ENCODE peak calls at places on chromosomes 3 and 15, in seven cellular contexts. Y, A, W, G, B, V and Z are unnamed samples. For H3K9me3, the result is how much of the 10 kb centered on the place peaks cover.

GRCh38 chr15:40929730-40930429 is 740 bp downstream of the DLL4 start:
- DNase-seq in G (no peak), A (no peak), V (no peak), W (no peak), Y (peak), B (no peak), Z (peak)

GRCh38 chr3:53551324-53551723 is 56.9 kb downstream of the CACNA1D start:
- DNase-seq in A (no peak), G (no peak), W (no peak), B (no peak), V (no peak), Y (no peak), Z (no peak)

GRCh38 chr3:24503499-24504176 is 9.0 kb upstream of the THRB start:
- DNase-seq in B (no peak), Y (no peak), W (no peak), A (no peak), V (no peak), G (no peak), Z (no peak)

GRCh38 chr3:71430941-71431552 is 152.5 kb downstream of the FOXP1 start:
- DNase-seq in W (no peak), G (no peak), B (no peak), A (no peak), V (no peak), Y (no peak), Z (no peak)

GRCh38 chr3:129504471-129505100 is 23.9 kb upstream of the RHO start:
- DNase-seq in W (no peak), B (no peak), V (no peak), G (no peak), Y (no peak), A (no peak), Z (no peak)

GRCh38 chr3:82498186-82498585 is 736.7 kb upstream of the GBE1 start:
- DNase-seq in V (no peak), Y (no peak), A (no peak), G (no peak), W (no peak), B (no peak), Z (no peak)

GRCh38 chr3:173044998-173045397 is 96.0 kb downstream of the SPATA16 start:
- DNase-seq in A (no peak), B (no peak), Y (no peak), V (no peak), G (no peak), W (no peak), Z (no peak)

GRCh38 chr3:12265558-12265957 is 23.3 kb upstream of the PPARG start:
- DNase-seq in Y (no peak), B (no peak), A (no peak), W (no peak), G (no peak), V (no peak), Z (no peak)

GRCh38 chr15:66923438-66923881 is 141.9 kb upstream of the SMAD3 start:
- DNase-seq in W (no peak), B (no peak), A (peak), G (peak), Y (peak), V (no peak), Z (peak)

GRCh38 chr3:152071924-152072323 is 196.8 kb upstream of the MBNL1 start:
- DNase-seq in A (no peak), G (no peak), W (no peak), B (no peak), V (no peak), Y (no peak), Z (no peak)

GRCh38 chr3:99901200-99901926 is 83.7 kb downstream of the CMSS1 start:
- DNase-seq in W (no peak), Y (no peak), B (no peak), A (no peak), G (no peak), V (peak), Z (no peak)

GRCh38 chr15:99181544-99181943 is 67.8 kb downstream of the TTC23 start:
- DNase-seq in V (no peak), G (peak), Y (no peak), B (no peak), A (no peak), W (no peak), Z (peak)

GRCh38 chr15:98160236-98160635 is 199.7 kb downstream of the ARRDC4 start:
- DNase-seq in W (peak), B (no peak), G (no peak), V (no peak), Y (no peak), A (no peak), Z (no peak)

GRCh38 chr3:101279765-101280385 is 40.5 kb downstream of the IMPG2 start:
- DNase-seq in V (no peak), A (no peak), G (no peak), W (no peak), B (no peak), Y (no peak), Z (no peak)

GRCh38 chr3:192819001-192819569 is 91.7 kb upstream of the FGF12 start:
- DNase-seq in W (no peak), G (no peak), B (peak), V (no peak), Y (no peak), A (peak), Z (no peak)

GRCh38 chr3:194259982-194260856 is 90.9 kb downstream of the CPN2 start:
- DNase-seq in V (no peak), G (no peak), A (no peak), W (no peak), B (no peak), Y (no peak), Z (no peak)

GRCh38 chr15:32979710-32980109 is 214.8 kb downstream of the FMN1 start:
- DNase-seq in Y (no peak), W (no peak), V (no peak), A (no peak), B (no peak), G (no peak), Z (no peak)

GRCh38 chr3:112481342-112481870 is 17.9 kb downstream of the BTLA start:
- DNase-seq in A (no peak), V (no peak), Y (no peak), W (no peak), G (no peak), B (no peak), Z (no peak)

GRCh38 chr15:94259121-94259776 is 27.9 kb downstream of the MCTP2 start:
- DNase-seq in W (no peak), B (no peak), A (no peak), Y (no peak), G (no peak), V (no peak), Z (no peak)

GRCh38 chr3:13574798-13575451 is 26.0 kb downstream of the FBLN2 start:
- DNase-seq in G (peak), B (no peak), Y (no peak), A (no peak), V (no peak), W (no peak), Z (peak)

GRCh38 chr3:133268772-133269171 is 131.1 kb upstream of the BFSP2 start:
- DNase-seq in W (no peak), V (no peak), Y (no peak), G (no peak), B (no peak), A (no peak), Z (peak)

GRCh38 chr3:117622130-117622841 is 912.7 kb downstream of the TUSC7 start:
- DNase-seq in Y (no peak), G (no peak), W (no peak), B (no peak), A (no peak), V (no peak), Z (no peak)

GRCh38 chr15:44328135-44328534 is 39.6 kb downstream of the GOLM2 start:
- DNase-seq in G (no peak), B (no peak), W (no peak), V (no peak), A (no peak), Y (no peak), Z (no peak)

GRCh38 chr3:185423178-185423577 is 60.2 kb downstream of the MAP3K13 start:
- DNase-seq in G (no peak), A (peak), V (peak), Y (peak), B (no peak), W (no peak), Z (peak)

GRCh38 chr3:110479676-110480075 is 591.9 kb upstream of the NECTIN3 start:
- DNase-seq in G (no peak), Y (no peak), V (no peak), W (no peak), A (no peak), B (no peak), Z (no peak)

GRCh38 chr3:126167550-126167949 is 12.8 kb downstream of the ALDH1L1 start:
- DNase-seq in B (no peak), G (no peak), A (no peak), W (no peak), Y (no peak), V (no peak), Z (no peak)

GRCh38 chr3:13176445-13176844 is 103.2 kb upstream of the IQSEC1 start:
- DNase-seq in W (no peak), V (no peak), A (no peak), B (no peak), G (no peak), Y (no peak), Z (no peak)

GRCh38 chr3:37688756-37689155 is 172.9 kb upstream of the CTDSPL start:
- DNase-seq in G (peak), W (no peak), V (no peak), Y (no peak), A (no peak), B (no peak), Z (no peak)

GRCh38 chr15:90829942-90830440 is 38.4 kb upstream of the FURIN start:
- DNase-seq in V (no peak), G (no peak), W (no peak), A (no peak), Y (no peak), B (no peak), Z (no peak)

GRCh38 chr3:145191543-145191942 is 969.4 kb downstream of the PLOD2 start:
- DNase-seq in G (no peak), B (no peak), A (no peak), V (no peak), Y (no peak), W (no peak), Z (peak)
- H3K9me3 ChIP-seq in G (under half), B (under half), A (under half), V (under half), Y (under half), W (under half), Z (under half)

GRCh38 chr3:196842567-196843434 is 24.9 kb upstream of the SENP5 start:
- DNase-seq in W (no peak), A (no peak), B (no peak), G (no peak), Y (no peak), V (no peak), Z (no peak)
- H3K4me3 ChIP-seq in W (no peak), A (no peak), B (no peak), G (no peak), Y (no peak), V (no peak), Z (no peak)

GRCh38 chr15:46174122-46174521 is 539.3 kb downstream of the SQOR start:
- DNase-seq in G (no peak), V (no peak), Y (no peak), W (no peak), A (no peak), B (no peak), Z (no peak)

GRCh38 chr15:46177219-46177618 is 542.4 kb downstream of the SQOR start:
- DNase-seq in B (no peak), Y (no peak), A (no peak), V (no peak), G (no peak), W (no peak), Z (no peak)

DNA sequence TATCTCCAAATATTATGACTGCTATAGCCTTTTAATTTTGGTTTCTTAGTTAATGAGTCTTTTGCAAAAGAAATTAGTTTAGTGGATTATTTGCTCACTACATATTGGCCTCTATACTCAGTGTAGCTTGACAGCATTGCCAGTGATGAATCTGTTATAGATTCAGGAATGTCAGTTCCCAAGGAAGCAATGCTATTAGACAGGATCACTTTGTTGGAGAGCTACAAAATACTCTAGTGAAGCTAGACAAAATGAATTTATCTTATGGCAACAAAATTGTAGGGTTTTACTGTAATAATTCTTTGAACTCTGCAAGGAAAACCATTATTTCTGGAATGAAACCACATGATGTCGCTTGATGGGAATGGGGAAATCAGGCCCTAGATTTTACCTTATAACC is 543.3 kb downstream of the SQOR start:
- DNase-seq in A (no peak), G (no peak), V (no peak), W (no peak), Y (no peak), B (no peak), Z (no peak)
- H3K9me3 ChIP-seq in A (under half), G (under half), V (under half), W (under half), Y (under half), B (under half), Z (under half)

DNA sequence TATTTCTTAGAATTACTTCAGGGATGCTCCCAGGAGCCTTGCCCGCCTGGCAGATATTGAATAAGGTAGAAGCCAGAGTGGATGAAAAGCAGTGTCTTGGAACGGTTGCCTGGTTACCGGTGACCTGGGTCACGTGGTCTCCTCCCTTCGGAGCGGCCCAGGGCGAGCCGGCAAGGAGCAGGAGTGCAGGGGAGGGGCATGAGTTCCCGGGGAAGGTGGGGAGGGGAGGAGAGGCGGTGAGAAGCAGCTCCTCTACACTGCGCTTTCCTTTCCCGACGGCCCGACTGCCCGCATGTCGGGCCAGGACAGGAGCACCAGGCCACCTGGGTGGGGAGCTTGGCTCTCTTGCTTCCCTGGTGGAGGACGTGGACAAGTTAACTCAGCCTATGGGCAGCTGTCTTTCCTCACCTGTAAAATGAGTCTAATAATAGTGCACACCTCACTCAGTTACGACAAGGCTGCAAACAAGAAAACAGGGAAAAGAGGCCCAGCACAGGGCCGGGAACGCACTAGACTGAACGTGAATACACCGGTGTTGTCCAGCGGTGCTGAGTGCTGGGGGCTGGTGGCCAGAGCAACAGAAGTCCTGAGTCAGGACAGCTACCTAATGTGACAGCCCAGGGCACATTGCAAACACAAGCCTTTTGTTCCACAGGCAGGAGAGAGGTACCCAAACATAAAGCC is 198.3 kb downstream of the ADAMTS9 start:
- DNase-seq in G (no peak), W (no peak), V (no peak), B (no peak), Y (peak), A (no peak), Z (peak)
- H3K4me3 ChIP-seq in G (no peak), W (no peak), V (no peak), B (no peak), Y (no peak), A (no peak), Z (peak)

GRCh38 chr3:6921876-6922275 is 61.0 kb downstream of the GRM7 start:
- DNase-seq in Y (no peak), B (no peak), W (no peak), G (no peak), V (no peak), A (no peak), Z (no peak)

GRCh38 chr3:6921041-6921440 is 60.1 kb downstream of the GRM7 start:
- DNase-seq in G (no peak), V (no peak), Y (no peak), B (no peak), W (no peak), A (no peak), Z (no peak)

DNA sequence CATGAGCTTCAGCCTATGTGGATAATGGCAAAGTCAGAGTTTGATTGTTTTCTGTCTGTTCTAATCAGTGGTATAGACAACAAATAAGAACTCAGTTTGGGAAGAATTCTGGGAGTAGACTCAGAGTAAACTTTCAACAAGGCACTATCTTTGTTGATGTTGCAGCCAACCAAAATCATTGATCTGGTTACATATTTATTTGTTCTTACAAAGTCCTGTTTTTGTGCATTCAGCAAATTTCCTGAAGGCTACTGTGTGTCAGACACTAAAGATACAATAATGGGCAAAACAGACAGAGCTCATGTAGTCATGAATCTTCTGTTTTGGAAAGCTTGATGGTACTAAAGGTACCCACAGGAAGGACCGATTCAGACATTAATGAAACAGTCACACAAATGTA is 55.0 kb downstream of the GRM7 start:
- DNase-seq in W (no peak), V (no peak), Y (no peak), B (no peak), A (no peak), G (no peak), Z (no peak)
- H3K9me3 ChIP-seq in W (under half), V (under half), Y (under half), B (under half), A (under half), G (under half), Z (under half)

GRCh38 chr3:164608554-164609276 is 469.6 kb downstream of the SI start:
- DNase-seq in W (no peak), V (no peak), B (no peak), A (no peak), Y (no peak), G (no peak), Z (no peak)
- H3K4me3 ChIP-seq in W (no peak), V (no peak), B (no peak), A (no peak), Y (no peak), G (no peak), Z (no peak)

GRCh38 chr3:6739288-6739687 is 121.6 kb upstream of the GRM7 start:
- DNase-seq in W (no peak), A (no peak), B (no peak), V (no peak), Y (no peak), G (no peak), Z (no peak)
- H3K9me3 ChIP-seq in W (under half), A (under half), B (under half), V (under half), Y (under half), G (under half), Z (under half)

GRCh38 chr3:115340586-115340985 is 193.5 kb upstream of the ZBTB20 start:
- DNase-seq in A (no peak), W (no peak), B (no peak), Y (no peak), V (no peak), G (no peak), Z (no peak)
- H3K4me3 ChIP-seq in A (no peak), W (no peak), B (no peak), Y (no peak), V (no peak), G (no peak), Z (no peak)

GRCh38 chr3:96259-96658 is 100.3 kb upstream of the CHL1 start:
- DNase-seq in A (no peak), G (no peak), W (no peak), Y (no peak), B (no peak), V (no peak), Z (no peak)
- H3K9me3 ChIP-seq in A (under half), G (under half), W (under half), Y (under half), B (under half), V (under half), Z (under half)